ENCODE peak calls at places on chromosomes 1 and 21, in ten cellular contexts. A is GM12878, V is esophagus muscularis mucosa, Y is K562, Z is sigmoid colon, F is GM12892, X is endothelial cell of umbilical vein, I is SK-N-SH, W is HCT116, T is spleen. J is an unnamed sample.

GRCh38 chr1:47324682-47325081 is 8.9 kb upstream of the CMPK1 start:
- DNase-seq in A (no peak), V (no peak), Y (no peak), Z (no peak), F (no peak), X (no peak), I (no peak), W (no peak), T (no peak), J (no peak)

GRCh38 chr1:229433364-229434004 is 410 bp downstream of the ACTA1 start:
- DNase-seq in A (no peak), V (no peak), Y (no peak), Z (no peak), F (no peak), X (no peak), I (no peak), W (no peak), T (no peak), J (no peak)

GRCh38 chr1:168443899-168444298 is 99.9 kb downstream of the XCL2 start:
- DNase-seq in A (no peak), V (no peak), Y (no peak), Z (no peak), F (no peak), X (no peak), I (no peak), W (no peak), T (no peak), J (no peak)

GRCh38 chr1:232952514-232953175 is 2.2 kb downstream of the NTPCR start:
- DNase-seq in A (peak), V (no peak), Y (peak), Z (no peak), F (no peak), X (peak), I (peak), W (peak), T (no peak), J (no peak)

GRCh38 chr1:193013707-193014106 is 45.5 kb downstream of the UCHL5 start:
- DNase-seq in A (no peak), V (no peak), Y (no peak), Z (peak), F (no peak), X (no peak), I (no peak), W (no peak), T (no peak), J (no peak)

GRCh38 chr1:160096491-160097116 is 1.8 kb downstream of the IGSF8 start:
- DNase-seq in A (no peak), V (no peak), Y (no peak), Z (peak), F (no peak), X (no peak), I (no peak), W (no peak), T (peak), J (no peak)

GRCh38 chr1:58338081-58338480 is 208.4 kb downstream of the OMA1 start:
- DNase-seq in A (no peak), V (no peak), Y (no peak), Z (no peak), F (no peak), X (no peak), I (no peak), W (no peak), T (no peak), J (no peak)

GRCh38 chr1:25837253-25837875 is 17.6 kb downstream of the MTFR1L start:
- DNase-seq in A (no peak), V (no peak), Y (no peak), Z (no peak), F (no peak), X (no peak), I (no peak), W (no peak), T (no peak), J (no peak)

GRCh38 chr1:11753555-11754208 is 8.3 kb upstream of the C1orf167 start:
- DNase-seq in A (no peak), V (no peak), Y (no peak), Z (no peak), F (no peak), X (no peak), I (no peak), W (no peak), T (no peak), J (no peak)

GRCh38 chr1:20685099-20685662 is 24.0 kb upstream of the DDOST start:
- DNase-seq in A (no peak), V (no peak), Y (no peak), Z (no peak), F (no peak), X (peak), I (no peak), W (no peak), T (peak), J (no peak)

GRCh38 chr1:51907079-51907702 is 28.7 kb upstream of the NRDC start:
- DNase-seq in A (no peak), V (no peak), Y (no peak), Z (no peak), F (no peak), X (no peak), I (no peak), W (no peak), T (no peak), J (no peak)

GRCh38 chr1:42680921-42681683 is 1.1 kb upstream of the YBX1 start:
- DNase-seq in A (no peak), V (no peak), Y (no peak), Z (no peak), F (no peak), X (peak), I (peak), W (no peak), T (no peak), J (no peak)

GRCh38 chr1:75134656-75134938 is 409 bp downstream of the LHX8 start:
- DNase-seq in A (no peak), V (no peak), Y (no peak), Z (no peak), F (no peak), X (peak), I (no peak), W (no peak), T (no peak), J (no peak)

GRCh38 chr1:229941160-229941559 is 125.9 kb upstream of the GALNT2 start:
- DNase-seq in A (no peak), V (no peak), Y (no peak), Z (no peak), F (no peak), X (no peak), I (no peak), W (no peak), T (no peak), J (no peak)

GRCh38 chr21:41819236-41819855 is 52.5 kb upstream of the RIPK4 start:
- DNase-seq in A (no peak), V (no peak), Y (no peak), Z (peak), F (no peak), X (no peak), I (no peak), W (no peak), T (peak), J (no peak)

GRCh38 chr1:172863031-172863430 is 187.7 kb downstream of the TNFSF18 start:
- DNase-seq in A (no peak), V (no peak), Y (no peak), Z (no peak), F (no peak), X (no peak), I (no peak), W (no peak), T (no peak), J (no peak)

GRCh38 chr1:220775238-220775853 is 11.4 kb upstream of the MTARC1 start:
- DNase-seq in A (no peak), V (no peak), Y (peak), Z (no peak), F (no peak), X (peak), I (peak), W (no peak), T (no peak), J (no peak)

GRCh38 chr1:50620680-50621329 is 197.6 kb upstream of the DMRTA2 start:
- DNase-seq in A (no peak), V (no peak), Y (no peak), Z (no peak), F (no peak), X (peak), I (no peak), W (peak), T (no peak), J (no peak)

GRCh38 chr1:201394596-201394995 is 4.5 kb downstream of the LAD1 start:
- DNase-seq in A (no peak), V (no peak), Y (no peak), Z (no peak), F (no peak), X (no peak), I (no peak), W (no peak), T (no peak), J (no peak)

GRCh38 chr1:84433253-84434080 is 35.2 kb downstream of the DNASE2B start:
- DNase-seq in A (peak), V (no peak), Y (peak), Z (no peak), F (no peak), X (peak), I (peak), W (peak), T (no peak), J (no peak)

GRCh38 chr1:225772323-225772768 is 5.3 kb upstream of the SRP9 start:
- DNase-seq in A (no peak), V (no peak), Y (peak), Z (peak), F (peak), X (peak), I (peak), W (peak), T (peak), J (peak)

GRCh38 chr21:29423521-29423920 is 124.8 kb downstream of the BACH1 start:
- DNase-seq in A (no peak), V (no peak), Y (no peak), Z (no peak), F (no peak), X (no peak), I (no peak), W (no peak), T (no peak), J (no peak)

GRCh38 chr1:94068831-94069648 is 51.9 kb downstream of the ABCA4 start:
- DNase-seq in A (no peak), V (no peak), Y (no peak), Z (peak), F (no peak), X (peak), I (no peak), W (no peak), T (no peak), J (no peak)

GRCh38 chr1:219312967-219313366 is 139.3 kb downstream of the LYPLAL1 start:
- DNase-seq in A (no peak), V (no peak), Y (no peak), Z (no peak), F (no peak), X (peak), I (no peak), W (no peak), T (no peak), J (no peak)

GRCh38 chr1:91349524-91349923 is 55.1 kb downstream of the HFM1 start:
- DNase-seq in A (no peak), V (no peak), Y (no peak), Z (no peak), F (no peak), X (no peak), I (no peak), W (no peak), T (no peak), J (no peak)

GRCh38 chr1:174931214-174931613 is 68.5 kb upstream of the CACYBP start:
- DNase-seq in A (no peak), V (no peak), Y (no peak), Z (no peak), F (no peak), X (no peak), I (no peak), W (no peak), T (no peak), J (no peak)

GRCh38 chr1:28811766-28812668 is at the start of gene OPRD1:
- DNase-seq in A (no peak), V (no peak), Y (peak), Z (no peak), F (peak), X (no peak), I (peak), W (no peak), T (no peak), J (no peak)

GRCh38 chr1:25945756-25946155 is 39.5 kb upstream of the STMN1 start:
- DNase-seq in A (no peak), V (no peak), Y (no peak), Z (no peak), F (no peak), X (no peak), I (no peak), W (no peak), T (no peak), J (no peak)

GRCh38 chr1:117058810-117059209 is 1.3 kb upstream of the TTF2 start:
- DNase-seq in A (no peak), V (no peak), Y (no peak), Z (no peak), F (no peak), X (no peak), I (no peak), W (no peak), T (no peak), J (no peak)

GRCh38 chr1:150106331-150106730 is 38.8 kb downstream of the VPS45 start:
- DNase-seq in A (no peak), V (no peak), Y (no peak), Z (no peak), F (no peak), X (no peak), I (no peak), W (no peak), T (no peak), J (no peak)

GRCh38 chr21:37712204-37712934 is 203.9 kb downstream of the KCNJ6 start:
- DNase-seq in A (no peak), V (no peak), Y (peak), Z (no peak), F (peak), X (peak), I (peak), W (peak), T (no peak), J (no peak)

DNA sequence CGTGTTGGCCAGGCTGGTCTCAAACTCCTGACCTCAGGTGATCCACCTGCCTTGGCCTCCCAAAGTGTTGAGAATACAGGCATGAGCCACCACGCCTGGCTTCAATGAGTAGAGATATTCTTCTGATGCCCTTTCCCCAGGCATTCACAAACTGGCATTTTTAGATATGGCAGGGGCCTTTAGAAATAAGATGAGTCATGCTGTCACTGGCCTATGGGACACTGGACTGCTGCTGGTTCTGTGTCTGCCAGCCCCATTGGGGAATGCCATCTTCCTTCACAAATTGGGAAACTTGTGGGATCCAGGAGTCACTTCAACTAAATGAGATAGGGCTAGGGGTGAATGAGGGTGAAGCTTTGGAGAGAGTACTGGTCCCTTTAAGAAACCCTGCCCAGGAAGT is 16.0 kb downstream of the KLHDC8A start:
- DNase-seq in A (no peak), V (no peak), Y (no peak), Z (no peak), F (no peak), X (no peak), I (no peak), W (no peak), T (peak), J (no peak)
- TF ChIP-seq POLR2AphosphoS5 in A (no peak), V (no peak), Y (no peak), Z (no peak), F (no peak), X (no peak), I (no peak), W (no peak), T (no peak), J (no peak)

DNA sequence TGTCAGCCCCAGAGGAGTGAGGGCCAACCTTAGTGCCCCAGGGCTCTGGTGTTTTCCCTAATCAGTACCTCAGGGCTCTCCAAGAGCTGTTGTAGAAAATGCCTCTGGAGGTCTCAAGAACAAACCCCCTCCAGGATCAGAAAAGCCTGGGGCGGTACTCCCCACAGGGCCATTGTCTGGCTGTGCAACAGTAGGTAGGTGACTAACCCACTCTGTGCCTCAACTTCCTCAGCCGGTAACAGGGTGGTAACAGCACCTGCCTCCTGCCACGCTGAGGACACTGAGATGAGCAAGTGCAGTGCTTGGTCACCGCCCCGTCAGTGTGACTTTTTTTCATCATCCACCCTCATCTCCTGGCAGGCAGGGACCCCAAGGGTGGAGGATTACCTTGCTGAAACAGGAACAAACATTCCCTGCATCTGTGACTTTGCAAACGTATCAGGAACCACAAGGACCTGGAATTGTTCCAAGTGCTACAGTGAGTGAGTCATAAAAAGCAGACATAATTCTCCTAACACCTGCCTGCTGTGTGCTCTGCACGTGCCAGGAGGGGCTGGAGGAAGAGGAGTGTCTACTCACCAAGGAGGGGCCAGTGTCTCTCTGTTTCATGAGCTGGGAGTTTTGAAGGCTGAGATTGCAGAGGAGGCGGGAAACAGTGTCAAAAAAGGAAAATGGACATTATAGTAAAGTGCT is 440.8 kb downstream of the NPHP4 start:
- DNase-seq in A (no peak), V (peak), Y (peak), Z (no peak), F (no peak), X (no peak), I (no peak), W (peak), T (no peak), J (no peak)
- TF ChIP-seq POLR2AphosphoS5 in A (no peak), V (no peak), Y (no peak), Z (no peak), F (no peak), X (no peak), I (no peak), W (no peak), T (no peak), J (no peak)

GRCh38 chr1:36675106-36675505 is 192.4 kb upstream of the CSF3R start:
- DNase-seq in A (no peak), V (no peak), Y (no peak), Z (no peak), F (no peak), X (no peak), I (no peak), W (no peak), T (no peak), J (peak)

GRCh38 chr1:36673207-36673606 is 190.5 kb upstream of the CSF3R start:
- DNase-seq in A (no peak), V (no peak), Y (no peak), Z (no peak), F (no peak), X (no peak), I (no peak), W (no peak), T (no peak), J (no peak)

GRCh38 chr1:36675931-36676562 is 193.3 kb upstream of the CSF3R start:
- DNase-seq in A (no peak), V (no peak), Y (no peak), Z (no peak), F (no peak), X (no peak), I (no peak), W (no peak), T (no peak), J (no peak)
- TF ChIP-seq POLR2AphosphoS5 in A (no peak), V (no peak), Y (no peak), Z (no peak), F (no peak), X (no peak), I (no peak), W (no peak), T (no peak), J (no peak)

DNA sequence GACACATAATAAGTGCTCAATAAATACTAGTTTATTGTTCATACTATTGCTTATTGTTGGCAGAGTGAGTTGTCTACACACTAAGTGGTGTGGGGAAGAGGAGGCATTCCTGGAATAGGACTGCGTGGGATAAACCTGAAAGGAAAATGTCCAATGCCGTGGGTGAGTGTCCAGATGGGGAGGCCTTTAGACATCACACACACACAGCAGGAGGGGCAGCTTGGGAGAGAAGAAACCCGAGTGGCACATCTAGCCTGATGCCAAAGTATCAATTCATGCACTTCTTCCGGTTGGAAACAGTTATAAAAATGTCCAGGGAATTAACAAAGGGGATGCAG is 27.3 kb downstream of the CCN1 start:
- DNase-seq in A (no peak), V (no peak), Y (no peak), Z (no peak), F (no peak), X (no peak), I (no peak), W (no peak), T (no peak), J (no peak)
- TF ChIP-seq POLR2AphosphoS5 in A (no peak), V (no peak), Y (no peak), Z (no peak), F (no peak), X (no peak), I (no peak), W (no peak), T (no peak), J (no peak)

GRCh38 chr1:3226664-3227371 is 157.8 kb downstream of the PRDM16 start:
- DNase-seq in A (no peak), V (no peak), Y (no peak), Z (no peak), F (no peak), X (no peak), I (peak), W (no peak), T (no peak), J (no peak)
- TF ChIP-seq POLR2AphosphoS5 in A (no peak), V (no peak), Y (no peak), Z (no peak), F (no peak), X (no peak), I (no peak), W (no peak), T (no peak), J (no peak)

DNA sequence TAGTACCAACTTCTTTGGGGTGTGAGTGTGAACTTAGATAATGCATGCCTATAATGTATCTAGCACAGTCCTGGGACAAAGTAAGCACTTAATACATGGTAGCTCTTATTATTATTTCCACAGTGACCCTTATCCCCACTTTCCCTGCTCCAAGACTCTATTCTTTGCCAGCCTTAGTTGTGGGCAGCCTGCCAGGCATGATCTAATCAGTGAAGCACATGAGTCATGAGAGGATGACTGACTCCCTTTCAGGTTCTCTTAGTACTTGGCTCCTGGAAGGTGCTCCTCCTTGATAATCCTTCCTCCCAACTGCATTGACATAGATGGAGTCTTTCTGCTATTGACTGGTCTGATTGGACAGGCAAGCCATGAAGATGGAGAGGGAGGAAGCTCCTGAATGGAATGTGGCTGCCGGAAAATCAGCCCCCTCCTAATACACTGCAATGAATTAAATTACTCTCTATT is 17.4 kb upstream of the GNG12 start:
- DNase-seq in A (no peak), V (no peak), Y (no peak), Z (peak), F (no peak), X (peak), I (no peak), W (peak), T (no peak), J (peak)
- TF ChIP-seq POLR2AphosphoS5 in A (no peak), V (no peak), Y (no peak), Z (no peak), F (no peak), X (peak), I (no peak), W (peak), T (no peak), J (no peak)

GRCh38 chr1:207031632-207032258 is 811 bp downstream of the C1orf116 start:
- DNase-seq in A (no peak), V (no peak), Y (no peak), Z (no peak), F (no peak), X (no peak), I (no peak), W (no peak), T (no peak), J (no peak)
- TF ChIP-seq POLR2AphosphoS5 in A (no peak), V (no peak), Y (no peak), Z (no peak), F (no peak), X (no peak), I (no peak), W (no peak), T (no peak), J (no peak)

GRCh38 chr21:38958940-38959685 is 153.4 kb downstream of the ETS2 start:
- DNase-seq in A (no peak), V (no peak), Y (no peak), Z (peak), F (no peak), X (no peak), I (no peak), W (no peak), T (no peak), J (no peak)
- TF ChIP-seq POLR2AphosphoS5 in A (no peak), V (peak), Y (no peak), Z (peak), F (no peak), X (no peak), I (no peak), W (no peak), T (no peak), J (no peak)